ENCODE peak calls at places on chromosomes 4 and X, in eight cellular contexts. O is choroid plexus epithelial cell, J is heart left ventricle, V is left lung, X is cardiac muscle cell, B is cardiac fibroblast, G is kidney epithelial cell, K is GM06990. L is an unnamed sample.

GRCh38 chr4:150964754-150965153 is 50.3 kb downstream of the LRBA start:
- DNase-seq in O (no peak), J (no peak), V (no peak), X (no peak), B (no peak), G (no peak), K (no peak), L (no peak)

GRCh38 chrX:13646154-13646549 is 6.8 kb upstream of the TCEANC start:
- DNase-seq in O (peak; percentile 78), J (peak; percentile 66), V (peak; percentile 47), X (peak; percentile 75), B (peak; percentile 72), G (peak; percentile 23), K (no peak), L (peak; percentile 72)

GRCh38 chrX:9948406-9948805 is 18.8 kb upstream of the CLDN34 start:
- DNase-seq in O (no peak), J (no peak), V (no peak), X (no peak), B (no peak), G (no peak), K (no peak), L (no peak)

GRCh38 chrX:46251755-46252154 is 293.5 kb downstream of the ZNF674 start:
- DNase-seq in O (peak; percentile 9), J (no peak), V (no peak), X (peak; percentile 27), B (peak; percentile 13), G (peak; percentile 29), K (no peak), L (peak; percentile 18)

GRCh38 chr4:146333187-146333894 is 119.0 kb downstream of the REELD1 start:
- DNase-seq in O (peak; percentile 72), J (no peak), V (no peak), X (peak; percentile 62), B (peak; percentile 57), G (peak; percentile 37), K (peak; percentile 26), L (peak; percentile 91)

GRCh38 chr4:151417164-151417571 is 8.2 kb downstream of the FHIP1A start:
- DNase-seq in O (peak; percentile 29), J (no peak), V (no peak), X (no peak), B (no peak), G (no peak), K (no peak), L (no peak)

GRCh38 chrX:112654871-112655270 is 24.9 kb downstream of the LHFPL1 start:
- DNase-seq in O (peak; percentile 50), J (no peak), V (no peak), X (peak; percentile 38), B (peak; percentile 60), G (no peak), K (no peak), L (peak; percentile 13)

GRCh38 chrX:41085883-41086626 is 810 bp downstream of the USP9X start:
- DNase-seq in O (peak; percentile 42), J (peak; percentile 64), V (peak; percentile 56), X (peak; percentile 50), B (peak; percentile 40), G (no peak), K (peak; percentile 76), L (peak; percentile 52)

GRCh38 chr4:108861339-108861738 is 98.5 kb upstream of the ETNPPL start:
- DNase-seq in O (peak; percentile 35), J (no peak), V (no peak), X (peak; percentile 34), B (peak; percentile 20), G (no peak), K (no peak), L (peak; percentile 14)

GRCh38 chr4:56752985-56753384 is 68.5 kb downstream of the SPINK2 start:
- DNase-seq in O (no peak), J (no peak), V (no peak), X (no peak), B (no peak), G (no peak), K (no peak), L (no peak)

GRCh38 chr4:118158946-118159345 is 124.7 kb downstream of the NDST3 start:
- DNase-seq in O (peak; percentile 38), J (no peak), V (no peak), X (peak; percentile 92), B (no peak), G (no peak), K (no peak), L (peak; percentile 74)

GRCh38 chr4:156778606-156779005 is 193.0 kb downstream of the PDGFC start:
- DNase-seq in O (peak; percentile 88), J (no peak), V (no peak), X (peak; percentile 80), B (peak; percentile 85), G (no peak), K (no peak), L (peak; percentile 98)

GRCh38 chr4:183348136-183348535 is 25.9 kb upstream of the CLDN24 start:
- DNase-seq in O (no peak), J (no peak), V (no peak), X (no peak), B (no peak), G (no peak), K (no peak), L (no peak)

GRCh38 chr4:110959041-110959643 is 336.3 kb upstream of the PITX2 start:
- DNase-seq in O (peak; percentile 8), J (no peak), V (no peak), X (peak; percentile 36), B (peak; percentile 40), G (no peak), K (no peak), L (peak; percentile 74)

GRCh38 chr4:110963621-110964020 is 340.7 kb upstream of the PITX2 start:
- DNase-seq in O (no peak), J (no peak), V (no peak), X (no peak), B (no peak), G (no peak), K (no peak), L (no peak)

DNA sequence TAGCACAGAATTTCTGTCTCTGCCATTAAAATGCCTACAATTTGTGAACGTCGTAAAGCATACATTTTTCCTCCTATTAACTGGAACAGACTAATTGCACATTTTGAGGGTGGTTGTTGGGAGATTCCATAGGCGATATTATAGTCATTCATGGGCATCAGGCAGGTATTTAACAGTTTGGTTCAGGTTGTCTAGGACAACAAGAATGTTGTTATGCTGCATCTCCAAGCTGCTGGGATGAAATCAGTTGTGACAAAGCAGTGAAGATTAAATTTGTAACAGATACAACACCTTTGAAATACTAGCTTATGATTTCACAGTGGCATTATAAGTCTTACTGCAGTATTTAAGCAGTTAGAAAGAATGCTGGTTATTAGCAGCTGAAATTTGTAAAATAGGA is 339.7 kb upstream of the PITX2 start:
- DNase-seq in O (no peak), J (no peak), V (no peak), X (no peak), B (no peak), G (no peak), K (no peak), L (no peak)
- H3K4me3 ChIP-seq in O (no peak overlapping the region), J (no peak overlapping the region), V (no peak overlapping the region), X (no peak overlapping the region), B (no peak overlapping the region), G (no peak overlapping the region), K (no peak overlapping the region), L (no peak overlapping the region)

GRCh38 chr4:113888006-113888405 is 91.4 kb downstream of the ARSJ start:
- DNase-seq in O (no peak), J (no peak), V (no peak), X (no peak), B (no peak), G (no peak), K (no peak), L (no peak)

GRCh38 chr4:113899260-113900177 is 79.9 kb downstream of the ARSJ start:
- DNase-seq in O (no peak), J (no peak), V (no peak), X (no peak), B (no peak), G (no peak), K (peak; percentile 29), L (no peak)

GRCh38 chr4:113893546-113893945 is 85.9 kb downstream of the ARSJ start:
- DNase-seq in O (peak; percentile 56), J (no peak), V (no peak), X (peak; percentile 30), B (peak; percentile 51), G (no peak), K (no peak), L (peak; percentile 12)
- TF ChIP-seq CTCF in O (peak; percentile 44), J (peak; percentile 41), V (no peak), X (peak; percentile 26), B (peak; percentile 19), G (peak; percentile 28), K (peak; percentile 30), L (peak; percentile 37)

GRCh38 chr4:54232151-54232688 is 3.1 kb downstream of the PDGFRA start:
- DNase-seq in O (peak; percentile 30), J (no peak), V (no peak), X (peak; percentile 21), B (peak; percentile 36), G (no peak), K (no peak), L (no peak)

GRCh38 chr4:54228563-54229501 is at the start of gene PDGFRA:
- DNase-seq in O (peak; percentile 95), J (peak; percentile 77), V (peak; percentile 67), X (peak; percentile 99), B (peak; percentile 94), G (no peak), K (no peak), L (peak; percentile 99)

GRCh38 chr4:54229631-54230478 is 762 bp downstream of the PDGFRA start:
- DNase-seq in O (peak; percentile 72), J (no peak), V (no peak), X (peak; percentile 59), B (peak; percentile 47), G (no peak), K (no peak), L (peak; percentile 72)

GRCh38 chr4:54231419-54232150 is 2.5 kb downstream of the PDGFRA start:
- DNase-seq in O (peak; percentile 65), J (peak; percentile 78), V (peak; percentile 63), X (peak; percentile 78), B (peak; percentile 75), G (no peak), K (peak; percentile 22), L (peak; percentile 76)

DNA sequence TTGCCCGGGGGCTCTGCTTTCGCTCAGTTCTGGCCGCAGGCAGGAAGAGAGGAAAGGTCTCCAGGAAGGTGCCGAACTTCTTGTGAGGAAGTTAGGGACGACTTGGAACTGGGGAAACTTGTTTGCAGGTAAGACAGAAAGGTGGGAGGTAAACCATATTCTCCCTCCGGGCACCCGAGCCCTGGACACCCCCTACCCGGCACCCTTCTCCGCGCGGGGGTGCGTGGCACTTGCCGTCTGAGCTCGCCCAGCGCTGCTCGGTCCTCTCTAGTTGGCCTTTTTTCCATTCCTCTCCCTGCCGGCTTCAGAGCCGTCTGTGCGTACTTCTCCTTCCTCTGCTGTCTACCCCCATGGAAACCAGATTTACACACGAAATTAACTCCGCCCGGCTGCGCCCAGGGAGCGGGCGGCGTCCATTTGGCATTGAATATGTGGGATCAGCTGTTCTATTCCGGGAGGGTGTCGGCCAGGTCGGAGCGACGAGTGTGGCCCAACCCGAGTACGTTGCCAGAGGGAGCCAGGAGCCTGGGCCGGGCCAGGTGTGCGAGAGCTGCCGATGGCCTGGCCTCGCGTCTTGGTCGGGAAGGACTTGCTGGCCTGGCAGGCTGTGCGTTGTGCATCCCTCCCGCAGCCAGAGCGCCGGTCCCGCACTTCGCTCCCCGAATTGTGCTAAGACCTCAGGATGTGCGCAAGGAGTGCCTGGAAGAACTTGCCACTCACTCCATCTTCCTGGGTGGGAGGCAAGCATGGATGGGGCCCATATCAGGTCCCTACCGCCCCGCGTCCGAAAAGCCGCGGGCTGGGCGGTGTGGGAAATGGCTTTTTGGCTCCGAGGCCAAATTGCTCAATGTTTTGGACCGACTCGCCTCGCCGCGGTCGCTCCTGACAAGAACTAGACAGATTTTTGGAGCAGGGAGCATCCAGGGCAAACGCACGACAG is 1.7 kb downstream of the PDGFRA start:
- DNase-seq in O (peak; percentile 61), J (peak; percentile 75), V (no peak), X (peak; percentile 85), B (peak; percentile 69), G (no peak), K (peak; percentile 20), L (peak; percentile 42)
- H3K4me3 ChIP-seq in O (peak overlapping the region; percentile 87), J (peak overlapping the region; percentile 56), V (peak overlapping the region; percentile 28), X (peak overlapping the region; percentile 64), B (peak overlapping the region; percentile 82), G (peak overlapping the region; percentile 13), K (no peak overlapping the region), L (peak overlapping the region; percentile 79)

GRCh38 chr4:7915875-7916242 is 23.8 kb downstream of the AFAP1 start:
- DNase-seq in O (no peak), J (no peak), V (no peak), X (no peak), B (no peak), G (no peak), K (no peak), L (no peak)
- TF ChIP-seq CTCF in O (no peak), J (no peak), V (no peak), X (no peak), B (no peak), G (no peak), K (no peak), L (no peak)

L was measured in fibroblast of villous mesenchyme.